ENCODE peak calls at places on chromosomes 2 and 18, in four cellular contexts. I is mesendoderm, S is endothelial cell of umbilical vein, Q is lower lobe of right lung. N is an unnamed sample.

GRCh38 chr2:17223171-17223570 is 295.1 kb downstream of the RAD51AP2 start:
- DNase-seq in I (no peak), S (no peak), Q (no peak), N (no peak)

GRCh38 chr18:79572093-79572780 is 107.4 kb upstream of the CTDP1 start:
- DNase-seq in S (no peak), Q (peak), I (no peak), N (peak)

GRCh38 chr2:137748533-137748932 is 215.7 kb upstream of the HNMT start:
- DNase-seq in S (no peak), I (no peak), Q (no peak), N (no peak)

GRCh38 chr2:160338891-160339290 is 138.8 kb upstream of the ITGB6 start:
- DNase-seq in Q (no peak), S (no peak), I (peak), N (no peak)

GRCh38 chr2:78925258-78925657 is 100.2 kb upstream of the REG3G start:
- DNase-seq in Q (no peak), S (no peak), I (no peak), N (no peak)

GRCh38 chr2:100178864-100179263 is 36.5 kb upstream of the AFF3 start:
- DNase-seq in S (no peak), Q (no peak), I (no peak), N (no peak)

GRCh38 chr2:156908825-156909224 is 348.7 kb upstream of the GALNT5 start:
- DNase-seq in Q (no peak), I (no peak), S (no peak), N (no peak)

GRCh38 chr2:6674381-6674780 is 191.3 kb downstream of the CMPK2 start:
- DNase-seq in I (no peak), Q (no peak), S (no peak), N (no peak)

GRCh38 chr2:189608799-189609422 is 28.3 kb upstream of the SLC40A1 start:
- DNase-seq in I (no peak), Q (no peak), S (no peak), N (no peak)

GRCh38 chr2:185687967-185688366 is 50.6 kb upstream of the FSIP2 start:
- DNase-seq in Q (no peak), S (no peak), I (no peak), N (no peak)

GRCh38 chr2:20433946-20434553 is 12.8 kb upstream of the RHOB start:
- DNase-seq in I (no peak), S (no peak), Q (no peak), N (no peak)

GRCh38 chr18:25503567-25504081 is 151.7 kb upstream of the ZNF521 start:
- DNase-seq in Q (no peak), S (peak), I (peak), N (no peak)

GRCh38 chr2:238425979-238426567 is 654 bp upstream of the ASB1 start:
- DNase-seq in I (peak), S (no peak), Q (no peak), N (no peak)

GRCh38 chr2:42168459-42169099 is 574 bp upstream of the EML4 start:
- DNase-seq in I (no peak), S (no peak), Q (peak), N (no peak)

GRCh38 chr18:62894681-62895390 is 179.5 kb downstream of the PHLPP1 start:
- DNase-seq in Q (no peak), S (no peak), I (no peak), N (no peak)

DNA sequence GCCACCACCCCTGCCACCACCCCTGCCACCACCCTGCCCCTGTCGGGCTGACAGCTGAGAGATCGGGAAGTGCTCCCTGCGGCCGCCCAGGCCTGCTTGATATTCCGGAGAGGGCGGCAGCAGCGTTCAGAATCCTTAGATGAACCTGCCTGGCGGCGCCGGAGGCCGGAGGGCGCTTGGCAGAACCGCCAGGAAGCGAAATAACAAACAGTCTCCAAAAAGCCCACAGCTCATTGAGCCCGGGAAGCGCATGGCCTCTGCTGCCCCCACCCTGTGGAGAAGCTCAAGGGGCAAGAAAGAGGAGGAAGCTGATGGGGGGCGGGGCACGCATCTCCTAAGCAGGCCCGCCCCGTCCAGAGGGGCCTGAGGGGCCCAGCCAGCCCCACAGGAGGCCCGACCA is 92.2 kb upstream of the MBOAT2 start:
- DNase-seq in I (peak), Q (peak), S (peak), N (peak)
- H3K4me3 ChIP-seq in I (no peak), Q (peak), S (no peak), N (no peak)

DNA sequence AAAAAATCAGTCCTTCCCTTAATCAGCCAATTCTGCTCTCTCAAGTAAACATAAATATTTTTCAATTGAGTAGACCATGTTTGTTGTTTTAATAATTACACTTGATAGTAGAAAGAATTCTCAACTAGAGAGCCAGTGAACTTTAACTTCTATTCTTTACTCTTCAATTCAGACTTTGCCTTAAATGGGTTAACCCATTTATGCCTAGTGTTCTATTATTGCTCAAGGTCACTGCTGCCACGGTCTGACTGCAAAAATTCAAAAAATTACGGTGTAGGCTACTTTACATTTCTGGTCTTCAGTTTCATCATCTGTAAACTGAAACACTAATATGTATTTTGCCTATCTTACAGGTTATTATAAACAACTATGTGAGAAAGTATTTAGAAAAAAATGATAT is 103.1 kb downstream of the TLK1 start:
- DNase-seq in S (no peak), I (no peak), Q (no peak), N (no peak)
- H3K4me3 ChIP-seq in S (no peak), I (no peak), Q (no peak), N (no peak)

GRCh38 chr2:177264209-177264538 is 353 bp downstream of the NFE2L2 start:
- DNase-seq in I (peak), Q (peak), S (no peak), N (peak)

GRCh38 chr2:177262137-177262536 is 2.4 kb downstream of the NFE2L2 start:
- DNase-seq in Q (no peak), S (peak), I (no peak), N (no peak)

GRCh38 chr2:177262958-177263450 is 1.5 kb downstream of the NFE2L2 start:
- DNase-seq in Q (no peak), S (no peak), I (no peak), N (no peak)

GRCh38 chr2:177264539-177265385 is at the start of gene NFE2L2:
- DNase-seq in S (peak), Q (peak), I (peak), N (peak)

DNA sequence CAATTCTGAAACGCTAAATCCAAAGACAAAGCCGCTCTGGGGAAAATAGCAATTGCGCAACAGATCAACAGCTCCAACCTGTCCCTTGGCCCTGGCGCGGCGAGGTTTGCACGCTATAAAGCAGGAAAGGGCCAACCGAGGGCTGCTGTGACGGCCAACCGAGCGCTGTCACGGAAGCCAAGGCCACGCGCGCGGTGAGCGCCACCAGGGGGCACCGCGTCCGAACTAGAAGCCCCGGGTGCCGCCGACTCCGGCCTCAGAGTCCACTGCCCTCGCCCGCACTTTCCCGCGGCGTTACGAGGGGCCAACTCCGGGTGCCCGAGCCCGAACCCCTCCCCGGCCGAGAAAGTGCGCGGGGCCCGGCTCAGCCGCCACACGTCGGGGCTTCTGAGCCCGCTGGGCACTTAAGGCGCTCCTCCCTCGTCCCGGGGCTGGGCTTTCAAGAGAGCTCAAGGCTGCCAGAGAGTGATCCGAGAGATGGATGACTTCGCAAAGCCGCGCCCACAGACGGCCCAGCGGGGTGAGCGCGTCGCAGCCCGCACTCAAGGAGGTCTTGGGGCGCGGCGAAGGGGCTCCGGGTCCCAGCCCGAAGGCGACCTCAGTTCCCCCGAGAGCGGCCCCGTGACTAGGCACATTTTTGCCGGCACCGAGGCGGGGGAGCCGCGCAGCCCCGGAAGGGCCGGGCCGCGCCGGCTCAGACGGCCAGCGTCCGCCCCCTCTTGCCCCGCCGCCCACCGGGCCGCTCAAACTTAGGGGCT is 897 bp downstream of the NFE2L2 start:
- DNase-seq in S (peak), I (peak), Q (peak), N (peak)
- H3K4me3 ChIP-seq in S (peak), I (peak), Q (peak), N (peak)

GRCh38 chr2:165558832-165559231 is 89.3 kb downstream of the CSRNP3 start:
- DNase-seq in Q (no peak), I (no peak), S (no peak), N (no peak)

GRCh38 chr2:165560377-165560988 is 91.0 kb downstream of the CSRNP3 start:
- DNase-seq in Q (no peak), I (peak), S (no peak), N (no peak)

GRCh38 chr2:165563468-165564225 is 94.1 kb downstream of the CSRNP3 start:
- DNase-seq in I (peak), Q (no peak), S (no peak), N (no peak)

GRCh38 chr2:165562235-165562634 is 92.7 kb downstream of the CSRNP3 start:
- DNase-seq in I (no peak), S (no peak), Q (no peak), N (no peak)
- H3K4me3 ChIP-seq in I (no peak), S (no peak), Q (no peak), N (no peak)

GRCh38 chr18:3605562-3606443 is 155.8 kb downstream of the TGIF1 start:
- DNase-seq in Q (no peak), S (peak), I (peak), N (no peak)
- H3K4me3 ChIP-seq in Q (peak), S (peak), I (peak), N (peak)

DNA sequence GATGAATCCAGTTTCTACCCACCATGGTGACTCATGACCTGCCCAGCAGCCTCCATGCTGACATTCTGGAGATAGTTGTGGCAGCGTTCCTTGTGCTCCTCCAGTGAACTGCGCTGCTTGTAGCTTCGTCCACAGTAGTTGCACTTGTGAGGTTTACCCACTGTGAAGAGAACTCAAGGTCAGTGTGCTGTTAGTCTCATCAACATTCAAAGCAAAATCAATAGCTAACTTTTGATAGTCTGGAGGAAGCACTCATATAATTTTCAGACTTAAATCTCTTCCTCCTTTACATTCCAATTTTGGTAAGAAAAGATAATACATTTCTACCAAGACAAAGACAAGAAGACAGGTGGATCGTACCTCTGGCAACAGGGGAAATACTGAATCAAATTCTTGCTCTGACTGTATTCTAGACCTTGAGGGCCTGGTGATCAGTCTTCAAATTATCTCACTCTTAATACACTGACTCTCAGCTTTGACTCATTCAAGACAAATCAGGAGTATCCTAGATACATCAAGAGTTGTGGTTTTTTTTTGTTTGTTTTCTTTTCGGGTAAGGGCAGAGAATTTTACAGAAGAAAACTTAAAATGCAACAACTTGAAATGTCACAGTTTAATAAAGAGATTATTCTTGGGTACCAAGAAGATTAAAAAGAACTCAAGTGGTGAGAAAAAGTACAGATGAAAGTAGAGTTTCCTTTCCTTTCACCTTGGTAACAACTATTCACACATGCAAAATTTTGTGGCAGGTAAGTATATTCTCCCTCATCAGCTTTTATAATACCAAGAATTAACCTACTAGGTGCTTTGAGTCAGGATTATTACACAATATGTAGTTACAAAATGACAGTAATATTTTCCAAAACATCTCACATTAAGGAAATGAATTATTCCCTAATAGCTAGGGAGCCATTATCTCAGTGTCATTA is 129.2 kb downstream of the IKZF2 start:
- DNase-seq in I (no peak), Q (no peak), S (no peak), N (no peak)
- H3K4me3 ChIP-seq in I (no peak), Q (no peak), S (no peak), N (no peak)

GRCh38 chr2:234954551-234954992 is 2.8 kb downstream of the SH3BP4 start:
- DNase-seq in Q (peak), S (peak), I (peak), N (no peak)
- H3K4me3 ChIP-seq in Q (peak), S (no peak), I (no peak), N (peak)

GRCh38 chr2:166463640-166464039 is 30.4 kb downstream of the SCN7A start:
- DNase-seq in I (no peak), S (no peak), Q (no peak), N (no peak)

GRCh38 chr2:166464187-166464586 is 29.9 kb downstream of the SCN7A start:
- DNase-seq in I (peak), S (peak), Q (no peak), N (no peak)

GRCh38 chr2:166472332-166472731 is 21.7 kb downstream of the SCN7A start:
- DNase-seq in Q (no peak), I (no peak), S (no peak), N (no peak)

GRCh38 chr2:166468124-166469024 is 25.7 kb downstream of the SCN7A start:
- DNase-seq in S (no peak), I (no peak), Q (no peak), N (no peak)
- H3K4me3 ChIP-seq in S (no peak), I (no peak), Q (no peak), N (no peak)